ENCODE peak calls at places on chromosome X, in four cellular contexts. R, Q, I and F are unnamed samples.

GRCh38 chrX:71098302-71098701 is 2.7 kb downstream of the FOXO4 start:
- DNase-seq in R (peak), Q (peak), I (peak), F (peak)

GRCh38 chrX:131081772-131082755 is 23.9 kb downstream of the ARHGAP36 start:
- DNase-seq in R (peak), Q (no peak), I (no peak), F (peak)

GRCh38 chrX:2693526-2694002 is 2.5 kb downstream of the CD99 start:
- DNase-seq in R (no peak), Q (no peak), I (no peak), F (no peak)

GRCh38 chrX:134026732-134027311 is 41.4 kb upstream of the GPC3 start:
- DNase-seq in R (peak), Q (peak), I (peak), F (peak)

GRCh38 chrX:84339507-84340364 is 151.7 kb upstream of the RPS6KA6 start:
- DNase-seq in R (peak), Q (peak), I (peak), F (peak)

GRCh38 chrX:7891928-7892327 is 35.3 kb downstream of the PNPLA4 start:
- DNase-seq in R (no peak), Q (no peak), I (no peak), F (no peak)

GRCh38 chrX:154307207-154307606 is 11.6 kb downstream of the TKTL1 start:
- DNase-seq in R (no peak), Q (no peak), I (no peak), F (no peak)

GRCh38 chrX:39480966-39481365 is 616.8 kb downstream of the BCOR start:
- DNase-seq in R (no peak), Q (no peak), I (no peak), F (no peak)

GRCh38 chrX:63855896-63856295 is 70.9 kb upstream of the ARHGEF9 start:
- DNase-seq in R (no peak), Q (peak), I (no peak), F (no peak)

GRCh38 chrX:39805825-39806224 is 291.9 kb downstream of the BCOR start:
- DNase-seq in R (no peak), Q (no peak), I (no peak), F (no peak)

GRCh38 chrX:51874123-51874522 is 19.3 kb upstream of the MAGED1 start:
- DNase-seq in R (no peak), Q (no peak), I (no peak), F (no peak)

GRCh38 chrX:45143455-45143854 is 57.2 kb downstream of the DIPK2B start:
- DNase-seq in R (no peak), Q (no peak), I (no peak), F (no peak)

GRCh38 chrX:39896951-39897740 is 200.6 kb downstream of the BCOR start:
- DNase-seq in R (no peak), Q (peak), I (no peak), F (no peak)

GRCh38 chrX:26915064-26915463 is 548.1 kb downstream of the PPP4R3C start:
- DNase-seq in R (peak), Q (no peak), I (peak), F (no peak)

GRCh38 chrX:13418126-13419091 is 98.6 kb upstream of the ATXN3L start:
- DNase-seq in R (no peak), Q (no peak), I (peak), F (no peak)